ENCODE peak calls at places on chromosomes 4 and X, in six cellular contexts. A, E, Z, M, W and C are unnamed samples.

GRCh38 chr4:94160774-94161173 is 46.9 kb upstream of the SMARCAD1 start:
- DNase-seq in M (no peak), W (no peak), Z (no peak), E (no peak), A (no peak), C (no peak)

GRCh38 chr4:8892556-8893226 is 21.1 kb upstream of the HMX1 start:
- DNase-seq in M (no peak), W (no peak), Z (no peak), E (no peak), A (no peak), C (no peak)

GRCh38 chr4:244471-244870 is 60.8 kb downstream of the ZNF732 start:
- DNase-seq in M (no peak), Z (peak; percentile 29), W (peak; percentile 62), E (peak; percentile 2), A (no peak), C (no peak)

GRCh38 chrX:100449696-100450606 is 39.9 kb upstream of the PCDH19 start:
- DNase-seq in W (no peak), E (no peak), A (no peak), Z (no peak), M (no peak), C (no peak)

GRCh38 chrX:16033336-16033735 is 90.0 kb upstream of the GRPR start:
- DNase-seq in W (no peak), Z (no peak), E (peak; percentile 33), M (no peak), A (no peak), C (no peak)

GRCh38 chr4:7383251-7383650 is 51.5 kb downstream of the PSAPL1 start:
- DNase-seq in M (no peak), A (no peak), Z (no peak), E (no peak), W (no peak), C (no peak)

GRCh38 chrX:7801706-7802105 is 41.3 kb upstream of the VCX start:
- DNase-seq in W (no peak), M (no peak), A (no peak), E (no peak), Z (no peak), C (no peak)

GRCh38 chr4:107058828-107059227 is 22.7 kb upstream of the DKK2 start:
- DNase-seq in M (no peak), A (no peak), E (peak; percentile 15), Z (no peak), W (no peak), C (no peak)

GRCh38 chr4:106892786-106893185 is 143.3 kb downstream of the DKK2 start:
- DNase-seq in E (no peak), W (no peak), A (no peak), M (no peak), Z (no peak), C (no peak)

GRCh38 chr4:139333046-139333445 is 30.8 kb upstream of the NDUFC1 start:
- DNase-seq in A (no peak), M (no peak), Z (no peak), W (no peak), E (no peak), C (no peak)

GRCh38 chr4:158999166-158999682 is 103.7 kb upstream of the RAPGEF2 start:
- DNase-seq in A (no peak), E (no peak), W (no peak), M (no peak), Z (no peak), C (no peak)

GRCh38 chr4:11429646-11430045 is 952 bp upstream of the HS3ST1 start:
- DNase-seq in M (no peak), Z (no peak), W (no peak), A (no peak), E (no peak), C (no peak)

GRCh38 chr4:138967313-138967712 is 48.3 kb upstream of the NOCT start:
- DNase-seq in E (no peak), W (no peak), M (no peak), A (no peak), Z (no peak), C (no peak)

GRCh38 chr4:40337523-40337922 is 2.4 kb downstream of the CHRNA9 start:
- DNase-seq in E (no peak), W (no peak), A (no peak), Z (no peak), M (no peak), C (no peak)

GRCh38 chr4:52144303-52144849 is 93.3 kb downstream of the SPATA18 start:
- DNase-seq in Z (no peak), E (no peak), W (no peak), M (no peak), A (no peak), C (no peak)

GRCh38 chr4:25213327-25213979 is 20.4 kb upstream of the PI4K2B start:
- DNase-seq in E (no peak), M (no peak), Z (no peak), W (no peak), A (no peak), C (no peak)